ENCODE peak calls at places on chromosomes 7 and 10, in six cellular contexts. M is lung; G is CD8-positive, alpha-beta T cell; P is cardiac muscle cell; Y is Peyer's patch; U is gastrocnemius medialis. E is an unnamed sample.

GRCh38 chr10:4174197-4174596 is 389.2 kb upstream of the KLF6 start:
- DNase-seq in P (no peak), M (no peak), G (no peak), U (no peak), Y (peak), E (no peak)

GRCh38 chr7:155495440-155496248 is 37.7 kb downstream of the EN2 start:
- DNase-seq in G (no peak), M (no peak), U (no peak), P (no peak), Y (no peak), E (no peak)

GRCh38 chr10:15230257-15230656 is 61.8 kb upstream of the NMT2 start:
- DNase-seq in Y (no peak), G (no peak), M (no peak), P (no peak), U (no peak), E (no peak)

GRCh38 chr10:92054807-92055206 is 131.2 kb downstream of the BTAF1 start:
- DNase-seq in M (no peak), G (no peak), P (no peak), Y (no peak), U (no peak), E (no peak)

GRCh38 chr10:125549656-125550055 is 133.3 kb downstream of the TEX36 start:
- DNase-seq in U (no peak), G (no peak), Y (no peak), P (no peak), M (no peak), E (no peak)

GRCh38 chr7:96314402-96315108 is 7.3 kb downstream of the SLC25A13 start:
- DNase-seq in Y (no peak), U (no peak), P (peak), M (no peak), G (no peak), E (no peak)

GRCh38 chr7:155979566-155979965 is 167.3 kb upstream of the SHH start:
- DNase-seq in Y (peak), M (no peak), U (no peak), P (no peak), G (no peak), E (no peak)

GRCh38 chr7:121633186-121633585 is 237.1 kb upstream of the FAM3C start:
- DNase-seq in G (no peak), P (peak), U (no peak), M (no peak), Y (no peak), E (no peak)

GRCh38 chr10:42781893-42782445 is 626 bp upstream of the BMS1 start:
- DNase-seq in U (no peak), P (peak), G (no peak), M (no peak), Y (peak), E (peak)

GRCh38 chr10:62422068-62422590 is 48.0 kb downstream of the ZNF365 start:
- DNase-seq in M (no peak), U (no peak), G (no peak), Y (no peak), P (peak), E (no peak)

GRCh38 chr10:46549171-46550075 is 7.0 kb downstream of the GPRIN2 start:
- DNase-seq in G (no peak), Y (peak), M (no peak), U (peak), P (no peak), E (no peak)

GRCh38 chr10:115956225-115957009 is 316.6 kb downstream of the GFRA1 start:
- DNase-seq in Y (no peak), U (no peak), G (no peak), M (no peak), P (no peak), E (no peak)

GRCh38 chr10:103442031-103442461 is 10.1 kb downstream of the CALHM2 start:
- DNase-seq in Y (no peak), U (peak), G (no peak), M (no peak), P (peak), E (no peak)

GRCh38 chr10:110733256-110733952 is 89.3 kb downstream of the RBM20 start:
- DNase-seq in Y (no peak), G (no peak), P (no peak), U (no peak), M (no peak), E (no peak)

GRCh38 chr10:30489291-30489823 is 55.4 kb downstream of the MAP3K8 start:
- DNase-seq in U (no peak), G (no peak), P (peak), Y (no peak), M (no peak), E (no peak)

GRCh38 chr10:68156373-68157185 is 47.3 kb downstream of the MYPN start:
- DNase-seq in P (peak), M (peak), Y (peak), G (peak), U (no peak), E (peak)

GRCh38 chr7:152313217-152313616 is 122.6 kb downstream of the KMT2C start:
- DNase-seq in Y (no peak), U (no peak), M (no peak), G (no peak), P (no peak), E (no peak)

GRCh38 chr10:48447356-48448215 is 141.1 kb downstream of the MAPK8 start:
- DNase-seq in Y (peak), P (no peak), G (no peak), M (no peak), U (no peak), E (no peak)

GRCh38 chr7:86876132-86876531 is 183.3 kb downstream of the ELAPOR2 start:
- DNase-seq in P (no peak), U (no peak), Y (no peak), M (no peak), G (no peak), E (no peak)

GRCh38 chr10:59464483-59464882 is 102.1 kb upstream of the FAM13C start:
- DNase-seq in M (no peak), P (no peak), U (no peak), G (no peak), Y (no peak), E (no peak)

GRCh38 chr10:79946270-79947082 is 2.4 kb downstream of the SFTPD start:
- DNase-seq in P (no peak), M (no peak), Y (no peak), G (no peak), U (no peak), E (no peak)

GRCh38 chr10:49512121-49512809 is 26.7 kb downstream of the ERCC6 start:
- DNase-seq in Y (no peak), G (no peak), M (no peak), U (no peak), P (peak), E (peak)

GRCh38 chr7:101077303-101078086 is 7.8 kb upstream of the TRIM56 start:
- DNase-seq in G (peak), P (peak), Y (peak), U (peak), M (peak), E (peak)

GRCh38 chr10:126252884-126253612 is 135.2 kb downstream of the ADAM12 start:
- DNase-seq in Y (no peak), G (no peak), M (no peak), P (peak), U (no peak), E (no peak)

GRCh38 chr10:98264378-98265065 is 3.5 kb downstream of the LOXL4 start:
- DNase-seq in M (no peak), Y (no peak), G (no peak), P (no peak), U (no peak), E (no peak)

GRCh38 chr10:69318997-69319727 is 40.9 kb downstream of the HK1 start:
- DNase-seq in G (peak), M (peak), P (peak), Y (peak), U (peak), E (peak)

GRCh38 chr10:109966961-109967738 is 40.6 kb upstream of the ADD3 start:
- DNase-seq in Y (no peak), U (no peak), M (no peak), P (peak), G (no peak), E (no peak)

GRCh38 chr10:2077231-2077630 is 339.9 kb upstream of the ADARB2 start:
- DNase-seq in P (no peak), U (no peak), Y (no peak), M (no peak), G (no peak), E (no peak)

GRCh38 chr7:923108-924041 is 31.1 kb downstream of the ADAP1 start:
- DNase-seq in P (peak), U (peak), M (peak), Y (peak), G (peak), E (peak)

GRCh38 chr10:63265646-63266207 is 132.6 kb downstream of the NRBF2 start:
- DNase-seq in P (no peak), M (no peak), U (no peak), G (no peak), Y (no peak), E (no peak)

GRCh38 chr10:51585742-51586141 is 113.7 kb downstream of the CSTF2T start:
- DNase-seq in G (no peak), M (no peak), P (no peak), U (no peak), Y (no peak), E (no peak)

GRCh38 chr10:44981172-44982113 is 2.8 kb upstream of the DEPP1 start:
- DNase-seq in U (no peak), G (no peak), M (no peak), Y (peak), P (peak), E (no peak)

GRCh38 chr7:2108501-2109250 is 124.1 kb downstream of the MAD1L1 start:
- DNase-seq in G (no peak), P (no peak), Y (no peak), M (no peak), U (no peak), E (no peak)

GRCh38 chr7:12157517-12157916 is 53.6 kb upstream of the TMEM106B start:
- DNase-seq in U (no peak), M (no peak), G (no peak), Y (no peak), P (no peak), E (no peak)

GRCh38 chr7:12154119-12154518 is 57.0 kb upstream of the TMEM106B start:
- DNase-seq in Y (no peak), P (no peak), G (no peak), M (no peak), U (no peak), E (no peak)

GRCh38 chr7:12146813-12147212 is 64.3 kb upstream of the TMEM106B start:
- DNase-seq in Y (no peak), G (no peak), P (no peak), U (no peak), M (no peak), E (no peak)

DNA sequence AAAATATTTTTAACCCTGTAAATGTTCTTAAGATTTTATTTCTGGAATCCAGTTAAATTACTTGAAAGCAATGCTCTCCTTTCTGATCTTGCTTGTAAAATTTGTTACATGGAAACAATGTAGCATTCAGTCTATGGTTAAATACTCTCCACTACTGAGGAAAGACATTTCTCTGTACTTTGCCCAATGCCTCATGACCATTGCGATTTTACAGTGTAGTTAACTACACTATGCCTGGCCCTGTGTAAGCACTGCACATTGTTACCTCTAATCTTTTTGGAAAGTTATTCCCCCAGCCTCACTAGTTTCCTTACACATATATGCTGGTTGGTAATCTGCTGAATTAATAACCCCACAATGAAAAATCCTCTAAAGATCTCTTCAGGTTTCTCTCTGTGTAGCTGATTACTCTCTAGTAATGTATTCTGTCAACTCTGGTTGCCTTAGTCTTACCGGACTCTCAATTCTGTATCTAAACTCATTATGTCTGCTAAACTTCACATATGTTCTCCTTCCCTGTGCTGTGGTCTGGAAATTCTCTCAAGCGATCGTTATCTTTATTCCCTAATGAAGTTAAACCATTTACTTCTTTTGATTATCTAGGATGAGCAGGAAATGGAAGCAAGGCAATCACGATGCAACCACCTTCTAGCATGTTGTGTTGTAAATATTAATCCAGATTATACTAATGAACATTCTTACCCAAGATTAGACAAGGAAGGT is 58.7 kb upstream of the TMEM106B start:
- DNase-seq in Y (no peak), U (no peak), P (no peak), G (no peak), M (no peak), E (no peak)
- H3K27ac ChIP-seq in Y (no peak), U (no peak), P (no peak), G (no peak), M (no peak), E (no peak)

DNA sequence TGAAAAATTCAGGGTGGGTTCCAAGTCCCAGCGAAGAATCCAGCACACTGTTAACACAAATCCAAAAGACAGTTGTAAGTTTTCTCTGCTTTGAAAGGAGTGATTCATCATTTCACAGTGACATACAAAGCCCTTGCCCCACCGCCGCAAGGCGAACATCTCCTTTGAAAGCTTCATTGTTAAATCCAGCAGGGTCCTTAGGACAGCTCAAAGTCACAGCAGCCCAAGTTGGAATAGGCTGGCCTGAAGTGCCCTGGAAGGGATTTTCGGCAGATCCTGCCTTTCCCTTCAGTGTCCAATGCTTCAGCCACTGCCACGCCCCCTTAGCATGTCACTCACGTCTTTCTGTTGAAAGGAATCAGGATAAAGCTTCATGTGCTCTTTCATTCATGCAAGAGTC is 526.1 kb downstream of the CALN1 start:
- DNase-seq in M (no peak), U (no peak), G (no peak), P (no peak), Y (no peak), E (no peak)
- H3K27ac ChIP-seq in M (no peak), U (no peak), G (no peak), P (no peak), Y (no peak), E (no peak)

GRCh38 chr10:85250304-85250703 is 921.9 kb downstream of the CCSER2 start:
- DNase-seq in M (no peak), U (no peak), Y (no peak), P (no peak), G (no peak), E (no peak)
- H3K27ac ChIP-seq in M (no peak), U (no peak), Y (no peak), P (no peak), G (no peak), E (no peak)

GRCh38 chr7:114084381-114085312 is 165.8 kb upstream of the PPP1R3A start:
- DNase-seq in M (peak), Y (peak), G (no peak), P (peak), U (peak), E (peak)
- H3K27ac ChIP-seq in M (peak), Y (peak), G (no peak), P (no peak), U (peak), E (no peak)

GRCh38 chr10:100746413-100746931 is 1.1 kb downstream of the PAX2 start:
- DNase-seq in M (no peak), Y (no peak), G (no peak), P (no peak), U (no peak), E (no peak)
- H3K27ac ChIP-seq in M (no peak), Y (no peak), G (no peak), P (no peak), U (no peak), E (no peak)

GRCh38 chr7:41568135-41568534 is 134.8 kb downstream of the INHBA start:
- DNase-seq in M (no peak), Y (no peak), G (no peak), U (no peak), P (no peak), E (no peak)
- H3K27ac ChIP-seq in M (no peak), Y (no peak), G (no peak), U (no peak), P (no peak), E (no peak)

GRCh38 chr7:53638517-53638916 is 603.1 kb downstream of the POM121L12 start:
- DNase-seq in P (no peak), Y (no peak), G (no peak), U (no peak), M (no peak), E (no peak)

GRCh38 chr7:53642361-53642760 is 606.9 kb downstream of the POM121L12 start:
- DNase-seq in P (no peak), G (no peak), Y (no peak), U (no peak), M (no peak), E (no peak)
- H3K27ac ChIP-seq in P (no peak), G (no peak), Y (no peak), U (no peak), M (no peak), E (no peak)

GRCh38 chr10:5632430-5632829 is 34.0 kb downstream of the ASB13 start:
- DNase-seq in U (peak), M (peak), P (no peak), Y (peak), G (no peak), E (no peak)
- H3K27ac ChIP-seq in U (peak), M (no peak), P (no peak), Y (peak), G (no peak), E (no peak)

GRCh38 chr10:119852277-119852676 is 20.4 kb downstream of the MCMBP start:
- DNase-seq in U (no peak), P (no peak), M (no peak), Y (no peak), G (no peak), E (no peak)

GRCh38 chr10:119852822-119853221 is 19.8 kb downstream of the MCMBP start:
- DNase-seq in P (no peak), G (no peak), U (no peak), Y (no peak), M (no peak), E (no peak)

GRCh38 chr10:119853584-119853983 is 19.1 kb downstream of the MCMBP start:
- DNase-seq in P (no peak), M (no peak), Y (no peak), U (no peak), G (no peak), E (no peak)

GRCh38 chr10:119849944-119850343 is 22.7 kb downstream of the MCMBP start:
- DNase-seq in G (no peak), P (no peak), Y (no peak), U (no peak), M (no peak), E (no peak)

GRCh38 chr10:119849031-119849789 is 23.4 kb downstream of the MCMBP start:
- DNase-seq in P (peak), G (no peak), Y (no peak), M (no peak), U (no peak), E (no peak)
- H3K27ac ChIP-seq in P (no peak), G (no peak), Y (no peak), M (no peak), U (no peak), E (no peak)

GRCh38 chr7:143341842-143342241 is 20.7 kb downstream of the FAM131B start:
- DNase-seq in M (no peak), Y (no peak), P (no peak), G (no peak), U (no peak), E (no peak)
- H3K27ac ChIP-seq in M (no peak), Y (no peak), P (no peak), G (no peak), U (peak), E (no peak)

E was measured in CD4-positive, alpha-beta memory T cell.